ENCODE peak calls at places on chromosome 15, in eight cellular contexts. E is suprapubic skin; U is activated CD8-positive, alpha-beta memory T cell treated with anti-CD3 and anti-CD28 coated beads, Interleukin-2, amount 50 U/mL, for 48 hours; F is LHCN-M2; Z is GM12865; I is ovary; K is nephron progenitor cell; S is cardiac fibroblast. O is an unnamed sample.

GRCh38 chr15:35481992-35482391 is 64.0 kb downstream of the DPH6 start:
- DNase-seq in E (no peak), F (peak; percentile 76), S (peak; percentile 68), K (no peak), Z (no peak), U (no peak), I (no peak), O (peak; percentile 80)

GRCh38 chr15:57245130-57245529 is 131.2 kb upstream of the CGNL1 start:
- DNase-seq in S (no peak), Z (no peak), F (peak; percentile 98), K (no peak), E (no peak), U (no peak), I (no peak), O (no peak)

GRCh38 chr15:49471733-49472132 is 48.7 kb downstream of the FGF7 start:
- DNase-seq in Z (peak; percentile 43), K (no peak), F (peak; percentile 47), S (no peak), U (no peak), E (no peak), I (no peak), O (no peak)

GRCh38 chr15:92164327-92165000 is 229.2 kb upstream of the ST8SIA2 start:
- DNase-seq in I (no peak), F (no peak), Z (no peak), K (no peak), U (no peak), E (no peak), S (peak; percentile 17), O (peak; percentile 88)

GRCh38 chr15:47870956-47871625 is 153.8 kb downstream of the SEMA6D start:
- DNase-seq in E (no peak), S (peak; percentile 87), F (peak; percentile 55), U (no peak), K (no peak), I (no peak), Z (no peak), O (peak; percentile 44)

GRCh38 chr15:77507151-77507847 is 86.6 kb downstream of the HMG20A start:
- DNase-seq in F (no peak), S (peak; percentile 81), U (no peak), I (peak; percentile 77), Z (no peak), K (no peak), E (peak; percentile 83), O (peak; percentile 42)

GRCh38 chr15:40964006-40964405 is 10.7 kb downstream of the CHAC1 start:
- DNase-seq in I (no peak), S (no peak), K (no peak), U (no peak), E (no peak), F (no peak), Z (no peak), O (no peak)

GRCh38 chr15:74778599-74778970 is 3.3 kb upstream of the CSK start:
- DNase-seq in F (no peak), U (no peak), K (no peak), I (no peak), E (no peak), S (no peak), Z (no peak), O (no peak)

GRCh38 chr15:62847900-62848489 is 194.6 kb upstream of the TPM1 start:
- DNase-seq in E (peak; percentile 76), Z (peak; percentile 40), F (peak; percentile 64), K (peak; percentile 63), U (peak; percentile 80), I (peak; percentile 81), S (peak; percentile 77), O (peak; percentile 70)

GRCh38 chr15:80154336-80154735 is 1.5 kb downstream of the FAH start:
- DNase-seq in K (peak; percentile 22), Z (no peak), F (no peak), U (no peak), E (no peak), I (no peak), S (no peak), O (no peak)

GRCh38 chr15:101489236-101489632 is 273 bp downstream of the PCSK6 start:
- DNase-seq in K (peak; percentile 66), E (no peak), F (no peak), S (peak; percentile 10), Z (peak; percentile 13), U (no peak), I (peak; percentile 60), O (peak; percentile 41)

GRCh38 chr15:62591842-62592838 is 427.1 kb upstream of the C2CD4B start:
- DNase-seq in Z (no peak), E (no peak), S (peak; percentile 41), K (no peak), I (no peak), U (no peak), F (no peak), O (peak; percentile 79)

GRCh38 chr15:90064931-90065681 is 37.2 kb downstream of the IDH2 start:
- DNase-seq in U (no peak), F (no peak), K (peak; percentile 43), E (no peak), I (no peak), S (no peak), Z (no peak), O (no peak)

GRCh38 chr15:45628136-45628535 is 6.7 kb upstream of the SQOR start:
- DNase-seq in I (no peak), K (no peak), F (no peak), S (no peak), E (no peak), U (no peak), Z (no peak), O (no peak)

GRCh38 chr15:76678766-76679165 is 226.4 kb downstream of the SCAPER start:
- DNase-seq in Z (no peak), U (no peak), F (peak; percentile 66), I (no peak), E (no peak), S (peak; percentile 67), K (no peak), O (peak; percentile 66)

GRCh38 chr15:74842581-74843444 is at the start of gene ULK3:
- DNase-seq in K (peak; percentile 95), F (peak; percentile 87), E (peak; percentile 95), U (peak; percentile 97), S (peak; percentile 82), Z (peak; percentile 94), I (peak; percentile 95), O (peak; percentile 96)

GRCh38 chr15:69631005-69631404 is 178.4 kb downstream of the RPLP1 start:
- DNase-seq in I (no peak), U (no peak), K (no peak), F (no peak), Z (no peak), E (no peak), S (no peak), O (no peak)

GRCh38 chr15:37137221-37137620 is 36.9 kb upstream of the MEIS2 start:
- DNase-seq in E (no peak), Z (no peak), U (no peak), S (no peak), I (no peak), K (no peak), F (no peak), O (no peak)

GRCh38 chr15:96374494-96374893 is 44.0 kb downstream of the NR2F2 start:
- DNase-seq in I (no peak), F (no peak), K (no peak), E (no peak), Z (no peak), S (peak; percentile 71), U (no peak), O (no peak)

GRCh38 chr15:33680336-33680735 is 288.0 kb upstream of the CHRM5 start:
- DNase-seq in F (no peak), U (no peak), K (no peak), I (no peak), S (no peak), E (no peak), Z (no peak), O (no peak)

GRCh38 chr15:70854669-70854976 is 666 bp upstream of the LARP6 start:
- DNase-seq in I (no peak), F (peak; percentile 65), U (no peak), K (no peak), E (no peak), S (peak; percentile 77), Z (peak; percentile 30), O (no peak)

GRCh38 chr15:68417051-68417450 is 14.9 kb downstream of the ITGA11 start:
- DNase-seq in Z (no peak), K (no peak), I (no peak), S (no peak), U (no peak), E (no peak), F (no peak), O (no peak)

GRCh38 chr15:61295239-61295638 is 66.1 kb upstream of the RORA start:
- DNase-seq in K (no peak), F (no peak), U (no peak), S (no peak), I (no peak), E (no peak), Z (no peak), O (no peak)

GRCh38 chr15:25900426-25900825 is 37.3 kb upstream of the ATP10A start:
- DNase-seq in K (no peak), S (no peak), I (no peak), U (no peak), F (no peak), E (no peak), Z (no peak), O (no peak)

GRCh38 chr15:100762913-100763627 is 116.6 kb upstream of the ALDH1A3 start:
- DNase-seq in Z (no peak), F (no peak), I (peak; percentile 13), U (no peak), S (no peak), K (no peak), E (no peak), O (no peak)

GRCh38 chr15:81015595-81016252 is 15.0 kb downstream of the TLNRD1 start:
- DNase-seq in K (no peak), S (no peak), Z (no peak), I (no peak), U (no peak), E (no peak), F (no peak), O (peak; percentile 20)

GRCh38 chr15:74313889-74314288 is 53.6 kb downstream of the CYP11A1 start:
- DNase-seq in U (no peak), K (no peak), S (no peak), F (no peak), E (no peak), I (no peak), Z (no peak), O (no peak)

GRCh38 chr15:90004252-90004651 is 3.1 kb downstream of the ZNF710 start:
- DNase-seq in E (peak; percentile 71), Z (no peak), U (no peak), K (no peak), S (no peak), F (no peak), I (peak; percentile 36), O (peak; percentile 10)